ENCODE peak calls at places on chromosomes 5 and 9, in six cellular contexts. W, F, G, I, Q and O are unnamed samples.

GRCh38 chr9:126160067-126160853 is 166.4 kb upstream of the MVB12B start:
- DNase-seq in W (no peak), F (peak; percentile 10), G (no peak), I (no peak), Q (no peak), O (no peak)

GRCh38 chr9:100394819-100395218 is 32.1 kb upstream of the MSANTD3 start:
- DNase-seq in W (no peak), F (no peak), G (no peak), I (no peak), Q (no peak), O (no peak)

GRCh38 chr9:124593080-124594058 is 86.2 kb upstream of the NR5A1 start:
- DNase-seq in W (no peak), F (no peak), G (peak; percentile 26), I (no peak), Q (no peak), O (no peak)

GRCh38 chr9:6410653-6411052 is 2.3 kb upstream of the UHRF2 start:
- DNase-seq in W (no peak), F (no peak), G (no peak), I (no peak), Q (no peak), O (no peak)

GRCh38 chr5:138964547-138965174 is 89.5 kb upstream of the LRRTM2 start:
- DNase-seq in W (no peak), F (no peak), G (no peak), I (no peak), Q (no peak), O (no peak)

GRCh38 chr5:28766565-28767158 is 1728.3 kb upstream of the CDH9 start:
- DNase-seq in W (no peak), F (no peak), G (peak; percentile 67), I (no peak), Q (no peak), O (no peak)

GRCh38 chr5:18216016-18216415 is 581.8 kb downstream of the TAF11L14 start:
- DNase-seq in W (no peak), F (no peak), G (no peak), I (no peak), Q (no peak), O (no peak)

GRCh38 chr5:40485021-40485998 is 194.4 kb upstream of the PTGER4 start:
- DNase-seq in W (no peak), F (no peak), G (no peak), I (no peak), Q (no peak), O (no peak)

GRCh38 chr5:15695171-15695676 is 195.2 kb downstream of the FBXL7 start:
- DNase-seq in W (no peak), F (no peak), G (peak; percentile 67), I (no peak), Q (peak; percentile 33), O (no peak)

GRCh38 chr9:13569706-13570423 is 290.4 kb upstream of the MPDZ start:
- DNase-seq in W (no peak), F (no peak), G (no peak), I (no peak), Q (no peak), O (no peak)

GRCh38 chr5:178940569-178941360 is at the start of gene ZNF454:
- DNase-seq in W (peak; percentile 94), F (peak; percentile 78), G (peak; percentile 75), I (peak; percentile 97), Q (peak; percentile 95), O (no peak)

GRCh38 chr5:52804978-52805377 is 17.3 kb downstream of the ITGA1 start:
- DNase-seq in W (no peak), F (no peak), G (no peak), I (no peak), Q (no peak), O (no peak)

GRCh38 chr9:116243708-116244107 is 90.1 kb downstream of the PAPPA start:
- DNase-seq in W (no peak), F (no peak), G (no peak), I (no peak), Q (no peak), O (no peak)

GRCh38 chr5:38613475-38613874 is 57.0 kb upstream of the LIFR start:
- DNase-seq in W (no peak), F (no peak), G (no peak), I (no peak), Q (no peak), O (no peak)

DNA sequence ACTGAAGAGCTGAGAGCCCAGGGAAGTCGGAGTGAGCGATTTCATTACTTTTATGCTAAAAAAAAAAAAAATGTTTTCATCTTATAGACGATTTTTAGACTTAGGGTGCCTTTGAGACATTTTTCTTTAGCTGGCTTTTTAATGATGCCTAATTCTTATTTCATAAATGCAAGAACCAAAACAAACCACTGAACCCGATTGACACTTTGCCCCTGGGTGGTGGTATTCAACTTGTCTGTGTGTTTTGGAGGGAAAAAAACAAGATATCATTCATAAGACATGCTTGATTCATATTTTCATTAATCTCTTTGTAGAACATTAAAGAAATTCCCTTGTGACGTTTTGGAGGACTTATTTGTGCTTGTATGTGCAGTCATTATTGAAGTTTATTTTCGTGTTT is 2.4 kb downstream of the TLE4 start:
- DNase-seq in W (no peak), F (no peak), G (no peak), I (no peak), Q (no peak), O (no peak)
- H3K4me3 ChIP-seq in W (peak overlapping the region; percentile 98), F (peak overlapping the region; percentile 98), G (peak overlapping the region; percentile 94), I (no peak overlapping the region), Q (peak overlapping the region; percentile 70), O (peak overlapping the region; percentile 70)

DNA sequence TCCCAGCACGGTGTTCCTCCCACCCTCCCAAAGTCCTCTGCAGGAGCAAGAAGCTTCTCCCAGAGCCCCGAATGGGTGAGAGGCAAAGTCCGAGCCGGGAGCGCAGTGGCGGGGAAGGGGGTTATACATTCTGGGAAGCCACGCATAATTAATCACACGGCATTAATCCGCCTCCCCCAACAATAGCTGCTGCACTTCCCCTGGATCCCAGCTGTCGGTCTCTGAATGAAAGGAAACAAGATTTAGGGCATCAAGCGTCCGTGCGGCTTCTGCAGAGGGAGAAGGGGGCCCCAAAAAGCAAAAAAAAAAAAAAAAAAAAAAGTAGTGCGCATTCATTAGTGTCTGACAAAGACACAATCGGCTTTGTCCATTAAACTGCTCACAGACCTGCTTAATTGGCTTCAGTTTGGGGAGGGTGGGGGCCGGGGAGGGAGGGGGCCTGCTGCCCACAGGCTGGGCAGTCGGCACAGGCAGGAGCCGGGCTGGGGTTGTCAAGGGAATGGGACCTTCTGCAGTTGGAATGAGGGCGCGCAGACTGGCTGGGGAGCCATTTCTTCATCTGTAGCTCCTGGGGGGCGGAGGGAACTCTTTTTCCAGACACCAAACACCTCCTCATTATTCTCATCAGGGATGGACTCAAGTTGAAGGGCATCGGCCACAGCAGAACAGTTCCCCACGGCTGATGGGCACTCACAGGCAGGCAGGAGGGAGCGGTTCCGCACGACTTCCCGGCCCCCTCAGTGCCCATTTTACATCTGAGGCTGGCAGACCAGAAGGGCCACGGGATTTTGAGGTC is 3.4 kb downstream of the NOTCH1 start:
- DNase-seq in W (no peak), F (no peak), G (no peak), I (no peak), Q (no peak), O (no peak)
- H3K4me1 ChIP-seq in W (peaks cover 84% of the 10 kb centered on the region), F (peaks cover 66% of the 10 kb centered on the region), G (peaks cover 8% of the 10 kb centered on the region), I (peaks cover 75% of the 10 kb centered on the region), Q (peaks cover 19% of the 10 kb centered on the region), O (peaks cover 61% of the 10 kb centered on the region)

DNA sequence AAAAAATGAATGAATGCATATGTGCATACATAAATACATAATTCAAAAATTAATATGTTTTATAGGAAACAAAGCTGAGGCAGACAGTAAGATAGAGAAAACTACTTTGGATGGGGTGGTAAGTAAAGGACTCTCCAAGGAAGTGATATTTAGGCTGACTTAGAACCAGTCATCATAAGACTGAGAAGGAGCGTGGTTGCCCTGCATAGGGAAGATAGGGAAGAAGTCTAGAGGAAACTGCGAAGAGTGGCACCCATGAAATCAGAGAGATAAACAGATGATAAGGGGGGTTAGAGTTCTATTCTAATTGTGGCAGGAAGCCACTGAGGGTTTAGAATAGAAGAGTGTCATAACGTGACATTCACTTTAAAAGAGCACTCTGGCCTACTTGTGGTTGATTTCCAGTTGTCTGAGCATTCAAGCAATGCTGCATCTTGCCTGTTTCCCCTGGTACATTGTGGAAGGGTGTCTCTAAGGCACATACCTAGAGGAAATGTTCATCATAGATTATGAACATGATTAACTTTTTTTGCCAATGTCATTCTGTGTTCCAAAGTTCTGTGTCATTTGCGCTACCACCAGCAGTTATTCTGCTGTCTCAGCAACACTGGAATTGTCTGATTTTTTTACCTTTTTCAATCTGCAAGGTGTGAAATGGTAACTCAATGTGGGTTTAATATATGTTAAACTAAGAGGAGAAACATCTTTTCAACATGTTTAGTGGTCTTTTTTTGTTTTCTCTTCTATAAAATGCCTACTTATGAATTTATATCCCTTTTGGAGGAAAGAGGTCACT is 49.4 kb upstream of the GRAMD2B start:
- DNase-seq in W (no peak), F (no peak), G (no peak), I (no peak), Q (no peak), O (peak; percentile 26)
- H3K27ac ChIP-seq in W (no peak overlapping the region), F (no peak overlapping the region), G (no peak overlapping the region), I (no peak overlapping the region), Q (no peak overlapping the region), O (peak overlapping the region; percentile 32)

DNA sequence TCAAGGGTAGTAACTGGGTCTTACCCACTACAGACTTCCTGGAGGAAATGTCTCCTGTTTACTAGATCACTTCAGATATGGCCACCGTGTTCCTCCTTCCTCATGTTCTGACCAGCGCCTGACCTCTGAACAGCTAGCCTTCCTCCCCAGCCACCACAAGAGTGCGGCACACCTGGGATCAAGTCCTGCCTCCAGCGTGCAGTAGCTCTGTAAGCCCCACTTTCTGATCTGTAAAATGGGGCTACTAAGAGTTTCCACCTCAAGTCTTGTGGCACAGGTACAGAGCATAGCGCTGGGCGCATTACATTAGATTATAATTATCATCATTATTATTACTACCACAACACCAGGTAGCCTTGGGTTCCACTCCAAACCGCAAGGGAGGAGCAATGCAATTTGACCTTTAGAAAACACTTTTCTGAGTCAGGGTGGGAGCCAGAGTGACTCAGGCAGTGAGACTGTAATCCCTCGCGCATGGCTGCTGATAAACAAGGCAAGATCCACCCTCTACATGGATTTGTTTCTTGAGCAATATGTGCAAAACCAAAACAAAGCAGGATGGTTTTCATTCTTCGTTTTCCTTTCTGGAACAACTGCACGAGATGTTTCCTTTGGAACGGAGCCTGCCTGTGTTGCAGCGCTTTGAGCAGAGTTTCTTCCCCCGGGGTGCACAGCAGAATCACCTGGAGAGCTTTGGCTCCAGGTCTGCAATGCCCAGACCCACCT is 65.0 kb upstream of the ANGPTL2 start:
- DNase-seq in W (peak; percentile 94), F (peak; percentile 60), G (no peak), I (peak; percentile 35), Q (peak; percentile 79), O (no peak)
- H3K4me3 ChIP-seq in W (no peak overlapping the region), F (no peak overlapping the region), G (no peak overlapping the region), I (no peak overlapping the region), Q (no peak overlapping the region), O (no peak overlapping the region)

DNA sequence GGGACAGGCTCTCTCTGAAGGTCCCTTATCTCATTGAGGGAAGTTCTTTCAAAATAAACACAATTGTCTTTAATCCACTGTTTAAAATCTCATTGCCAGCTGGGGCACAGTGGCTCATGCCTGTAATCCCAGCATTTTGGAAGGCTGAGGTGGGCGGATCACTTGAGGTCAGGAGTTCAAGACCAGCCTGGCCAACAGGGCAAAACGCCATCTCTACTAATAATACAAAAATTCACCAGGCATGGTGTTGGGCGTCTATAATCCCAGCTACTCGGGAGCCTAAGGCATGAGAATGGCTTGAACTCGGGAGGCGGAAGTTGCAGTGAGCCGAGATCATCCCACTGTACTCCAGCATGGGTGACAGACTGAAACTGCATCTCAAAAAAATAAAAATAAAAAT is 8.3 kb upstream of the NDFIP1 start:
- DNase-seq in W (no peak), F (no peak), G (no peak), I (no peak), Q (no peak), O (no peak)
- H3K4me1 ChIP-seq in W (peaks cover 7% of the 10 kb centered on the region), F (no peaks in the 10 kb centered on the region), G (peaks cover 11% of the 10 kb centered on the region), I (peaks cover 5% of the 10 kb centered on the region), Q (no peaks in the 10 kb centered on the region), O (peaks cover 47% of the 10 kb centered on the region)

GRCh38 chr5:122182491-122182921 is 53.2 kb downstream of the ZNF474 start:
- DNase-seq in W (peak; percentile 77), F (peak; percentile 27), G (no peak), I (no peak), Q (peak; percentile 41), O (no peak)
- H3K27ac ChIP-seq in W (peak overlapping the region; percentile 67), F (peak overlapping the region; percentile 46), G (no peak overlapping the region), I (no peak overlapping the region), Q (peak overlapping the region; percentile 69), O (no peak overlapping the region)